ENCODE peak calls at places on chromosomes 16 and 17, in five cellular contexts. F is uterus, S is testis, U is stomach, J is OCI-LY7. B is an unnamed sample. For H3K4me1, the result is how much of the 10 kb centered on the place peaks cover.

GRCh38 chr17:15382866-15383265 is 41.5 kb upstream of the TEKT3 start:
- DNase-seq in F (no peak), S (no peak), U (no peak), J (no peak), B (no peak)

GRCh38 chr16:54171855-54172537 is 114.6 kb downstream of the IRX3 start:
- DNase-seq in F (no peak), S (no peak), U (no peak), J (no peak), B (no peak)

GRCh38 chr17:81563861-81564586 is 11.9 kb upstream of the FAAP100 start:
- DNase-seq in F (no peak), S (no peak), U (no peak), J (no peak), B (no peak)

GRCh38 chr17:63939401-63939800 is 7.3 kb upstream of the CD79B start:
- DNase-seq in F (no peak), S (no peak), U (no peak), J (no peak), B (no peak)

GRCh38 chr16:86751081-86752030 is 173.0 kb downstream of the FOXL1 start:
- DNase-seq in F (no peak), S (no peak), U (no peak), J (no peak), B (peak)

GRCh38 chr17:35804658-35805192 is 4.6 kb upstream of the TAF15 start:
- DNase-seq in F (no peak), S (peak), U (peak), J (peak), B (no peak)

GRCh38 chr17:44919411-44919810 is 4.1 kb upstream of the GFAP start:
- DNase-seq in F (no peak), S (no peak), U (no peak), J (no peak), B (no peak)

GRCh38 chr17:43353364-43353763 is 45.4 kb upstream of the ARL4D start:
- DNase-seq in F (no peak), S (no peak), U (no peak), J (no peak), B (no peak)

GRCh38 chr16:4909825-4910224 is 27.1 kb downstream of the PPL start:
- DNase-seq in F (no peak), S (no peak), U (no peak), J (no peak), B (no peak)

GRCh38 chr16:77971306-77972131 is 50.8 kb upstream of the CLEC3A start:
- DNase-seq in F (peak), S (peak), U (peak), J (peak), B (peak)

GRCh38 chr16:31402687-31403086 is 9.6 kb downstream of the ITGAD start:
- DNase-seq in F (no peak), S (no peak), U (no peak), J (no peak), B (no peak)

GRCh38 chr16:87366288-87366687 is 17.3 kb downstream of the FBXO31 start:
- DNase-seq in F (no peak), S (no peak), U (peak), J (no peak), B (no peak)

GRCh38 chr16:5709889-5710288 is 612.3 kb upstream of the EEF2KMT start:
- DNase-seq in F (no peak), S (no peak), U (no peak), J (no peak), B (no peak)

GRCh38 chr16:55467898-55468297 is 11.1 kb upstream of the MMP2 start:
- DNase-seq in F (no peak), S (no peak), U (no peak), J (no peak), B (no peak)

GRCh38 chr16:47416869-47417268 is 44.0 kb downstream of the ITFG1 start:
- DNase-seq in F (no peak), S (no peak), U (no peak), J (no peak), B (no peak)

GRCh38 chr17:27927781-27928180 is 34.6 kb upstream of the LYRM9 start:
- DNase-seq in F (no peak), S (no peak), U (no peak), J (no peak), B (no peak)

GRCh38 chr16:12557808-12558207 is 245.9 kb downstream of the CPPED1 start:
- DNase-seq in F (no peak), S (no peak), U (no peak), J (peak), B (no peak)

GRCh38 chr17:311119-311848 is 41.3 kb downstream of the RPH3AL start:
- DNase-seq in F (no peak), S (no peak), U (no peak), J (no peak), B (peak)

GRCh38 chr17:20944014-20944905 is 98.6 kb downstream of the USP22 start:
- DNase-seq in F (no peak), S (no peak), U (peak), J (peak), B (no peak)

GRCh38 chr16:56191807-56192643 is 736 bp downstream of the GNAO1 start:
- DNase-seq in F (no peak), S (no peak), U (no peak), J (no peak), B (no peak)

GRCh38 chr17:79949646-79950292 is 85.9 kb downstream of the TBC1D16 start:
- DNase-seq in F (peak), S (peak), U (no peak), J (no peak), B (peak)

GRCh38 chr17:76511562-76512365 is 10.5 kb upstream of the RHBDF2 start:
- DNase-seq in F (no peak), S (no peak), U (no peak), J (no peak), B (no peak)

GRCh38 chr17:48084932-48085331 is 16.3 kb downstream of the CBX1 start:
- DNase-seq in F (no peak), S (no peak), U (no peak), J (no peak), B (no peak)

GRCh38 chr16:68401871-68402747 is 46.2 kb downstream of the SMPD3 start:
- DNase-seq in F (no peak), S (no peak), U (no peak), J (no peak), B (no peak)

GRCh38 chr17:81432873-81433451 is 37.7 kb downstream of the BAHCC1 start:
- DNase-seq in F (no peak), S (no peak), U (peak), J (no peak), B (no peak)

GRCh38 chr17:78147315-78147998 is 1.3 kb downstream of the C17orf99 start:
- DNase-seq in F (no peak), S (no peak), U (peak), J (peak), B (no peak)

GRCh38 chr16:70740919-70741778 is 55.3 kb upstream of the MTSS2 start:
- DNase-seq in F (peak), S (no peak), U (no peak), J (no peak), B (no peak)

GRCh38 chr16:85166699-85167588 is 54.7 kb upstream of the CIBAR2 start:
- DNase-seq in F (no peak), S (no peak), U (no peak), J (no peak), B (no peak)
- H3K4me1 ChIP-seq in F (under half), S (under half), U (under half), J (under half), B (under half)

GRCh38 chr16:66325977-66326376 is 40.5 kb upstream of the CDH5 start:
- DNase-seq in F (no peak), S (no peak), U (no peak), J (no peak), B (no peak)

GRCh38 chr16:66326995-66327513 is 39.4 kb upstream of the CDH5 start:
- DNase-seq in F (no peak), S (no peak), U (no peak), J (no peak), B (no peak)

GRCh38 chr16:66328282-66328681 is 38.2 kb upstream of the CDH5 start:
- DNase-seq in F (no peak), S (no peak), U (no peak), J (no peak), B (no peak)

GRCh38 chr16:66322174-66322573 is 44.3 kb upstream of the CDH5 start:
- DNase-seq in F (no peak), S (no peak), U (no peak), J (no peak), B (no peak)

DNA sequence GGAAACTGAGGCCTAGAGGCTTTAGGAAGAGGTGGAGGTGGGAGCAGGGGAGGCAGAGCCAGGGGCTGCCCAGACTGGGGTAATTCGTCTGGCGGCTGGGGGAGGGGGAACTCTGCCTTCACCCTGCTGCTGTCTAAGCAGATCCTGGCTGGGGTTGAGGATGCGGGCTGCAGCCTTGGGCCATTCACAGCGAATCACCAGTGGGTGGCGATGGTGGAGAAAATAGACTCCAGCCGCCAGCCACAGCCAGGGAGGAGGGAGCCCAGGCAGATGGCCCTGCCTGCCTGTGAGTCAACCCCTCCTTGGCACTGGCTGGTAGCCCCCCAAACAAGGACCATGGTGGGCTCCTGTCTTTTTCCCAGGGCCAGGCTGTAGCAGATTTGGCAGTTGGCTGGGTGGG is 41.7 kb upstream of the CDH5 start:
- DNase-seq in F (no peak), S (no peak), U (no peak), J (peak), B (no peak)
- TF ChIP-seq CTCF in F (no peak), S (no peak), U (no peak), J (peak), B (peak)

GRCh38 chr16:85372627-85373372 is 240.3 kb upstream of the GSE1 start:
- DNase-seq in F (no peak), S (no peak), U (peak), J (no peak), B (no peak)

GRCh38 chr16:85375282-85375681 is 237.8 kb upstream of the GSE1 start:
- DNase-seq in F (no peak), S (no peak), U (no peak), J (no peak), B (no peak)

GRCh38 chr16:85374571-85374872 is 238.6 kb upstream of the GSE1 start:
- DNase-seq in F (no peak), S (no peak), U (no peak), J (no peak), B (no peak)

GRCh38 chr16:85371948-85372347 is 241.2 kb upstream of the GSE1 start:
- DNase-seq in F (no peak), S (no peak), U (no peak), J (no peak), B (no peak)

GRCh38 chr16:85373741-85374570 is 239.2 kb upstream of the GSE1 start:
- DNase-seq in F (no peak), S (no peak), U (no peak), J (no peak), B (no peak)
- H3K4me1 ChIP-seq in F (under half), S (half or more), U (half or more), J (under half), B (under half)

GRCh38 chr17:72644481-72644880 is 448.0 kb downstream of the SLC39A11 start:
- DNase-seq in F (no peak), S (no peak), U (no peak), J (no peak), B (no peak)

GRCh38 chr17:72651988-72652387 is 440.5 kb downstream of the SLC39A11 start:
- DNase-seq in F (no peak), S (no peak), U (no peak), J (peak), B (no peak)

GRCh38 chr17:72646176-72646575 is 446.3 kb downstream of the SLC39A11 start:
- DNase-seq in F (no peak), S (no peak), U (no peak), J (no peak), B (no peak)

GRCh38 chr17:72643575-72644216 is 448.8 kb downstream of the SLC39A11 start:
- DNase-seq in F (no peak), S (no peak), U (no peak), J (no peak), B (no peak)

GRCh38 chr17:72648702-72649101 is 443.8 kb downstream of the SLC39A11 start:
- DNase-seq in F (no peak), S (no peak), U (no peak), J (no peak), B (no peak)
- TF ChIP-seq CTCF in F (no peak), S (no peak), U (no peak), J (no peak), B (no peak)

DNA sequence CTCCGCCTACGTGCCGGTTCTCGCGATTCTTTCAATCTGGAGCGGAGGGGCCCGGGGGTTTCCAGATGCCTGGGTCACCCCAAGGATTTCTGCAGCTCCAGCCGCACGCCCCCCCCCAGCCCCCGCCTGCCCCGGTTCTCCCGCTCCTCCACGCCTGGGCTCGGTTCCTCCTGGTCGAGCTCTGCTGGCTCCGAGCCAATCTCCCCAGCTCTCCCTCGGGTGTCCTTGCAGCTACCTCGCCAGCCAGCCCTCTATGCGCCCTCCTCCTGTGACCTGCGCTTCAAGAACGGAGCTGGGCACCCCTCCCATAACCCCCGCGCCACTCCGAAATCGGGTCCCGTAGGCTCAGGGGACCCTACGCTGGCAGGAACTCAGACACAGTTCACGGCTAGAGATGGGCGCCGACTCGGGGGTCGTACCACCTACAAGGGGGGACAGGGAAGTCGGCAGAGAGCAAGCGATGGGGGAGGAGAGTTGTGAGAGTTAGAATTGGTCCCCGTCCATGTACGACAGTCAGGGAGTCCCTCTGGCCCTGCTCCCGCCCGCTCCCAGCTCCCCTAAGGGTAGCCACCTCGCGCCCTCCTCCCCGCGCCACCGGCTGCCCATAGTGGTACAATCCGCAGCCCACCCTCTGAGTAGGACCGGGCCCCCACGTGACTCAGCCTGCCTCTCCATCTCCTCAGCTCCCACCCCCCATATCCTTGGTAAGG is 956 bp downstream of the FGF11 start:
- DNase-seq in F (peak), S (peak), U (peak), J (peak), B (peak)
- H3K4me1 ChIP-seq in F (under half), S (under half), U (under half), J (under half), B (under half)

GRCh38 chr16:8855051-8855786 is 13.6 kb downstream of the CARHSP1 start:
- DNase-seq in F (no peak), S (no peak), U (no peak), J (no peak), B (peak)
- TF ChIP-seq CTCF in F (no peak), S (no peak), U (no peak), J (peak), B (no peak)

GRCh38 chr17:19650826-19651225 is 2.3 kb downstream of the ALDH3A2 start:
- DNase-seq in F (no peak), S (no peak), U (no peak), J (no peak), B (no peak)

GRCh38 chr17:19646788-19647696 is 1.5 kb upstream of the ALDH3A2 start:
- DNase-seq in F (no peak), S (no peak), U (no peak), J (no peak), B (no peak)

GRCh38 chr17:19648475-19649406 is at the start of gene ALDH3A2:
- DNase-seq in F (peak), S (peak), U (peak), J (peak), B (peak)

GRCh38 chr17:19645608-19646250 is 2.8 kb upstream of the ALDH3A2 start:
- DNase-seq in F (peak), S (peak), U (no peak), J (peak), B (no peak)

DNA sequence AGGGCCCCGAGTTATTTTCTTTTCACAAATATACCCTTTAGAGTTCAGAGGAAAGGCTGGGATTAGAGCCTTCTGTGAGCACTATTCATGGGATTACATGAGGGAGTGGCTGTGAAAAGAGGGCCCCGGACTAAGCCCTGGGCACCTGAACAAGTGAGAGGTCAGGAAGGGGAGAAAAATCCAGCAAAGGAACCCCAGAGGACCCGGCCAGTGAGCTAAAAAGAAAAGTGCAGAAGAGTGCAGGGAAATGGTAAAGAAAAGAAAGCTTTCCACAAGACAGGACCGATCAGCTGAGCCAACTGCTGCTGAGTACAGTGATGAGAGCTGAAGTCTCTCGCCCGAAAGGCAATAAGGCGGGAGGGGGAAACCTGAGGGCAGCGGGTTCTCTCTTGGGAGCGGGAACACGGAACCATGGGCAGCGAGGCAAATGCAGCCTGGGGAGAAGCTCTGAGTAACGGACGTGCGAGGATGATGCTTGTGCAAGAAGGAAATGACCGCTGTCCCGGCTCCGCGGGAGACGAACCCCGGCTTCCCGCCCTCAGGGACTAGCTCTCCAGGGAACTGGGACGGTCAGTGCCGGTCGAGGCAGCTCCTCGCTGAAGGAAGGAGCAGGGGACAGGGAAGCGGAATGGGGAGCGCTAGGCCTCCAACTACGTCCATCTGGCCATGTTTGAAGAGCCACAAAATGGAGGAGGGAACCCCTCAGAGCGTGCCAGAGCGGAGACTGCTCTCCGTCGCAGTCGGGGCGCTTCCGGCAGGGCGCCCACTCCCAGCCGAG is 665 bp upstream of the ALDH3A2 start:
- DNase-seq in F (peak), S (peak), U (peak), J (peak), B (peak)
- H3K4me1 ChIP-seq in F (under half), S (under half), U (half or more), J (under half), B (under half)

GRCh38 chr17:49915670-49916069 is 53.3 kb upstream of the DLX4 start:
- DNase-seq in F (no peak), S (no peak), U (no peak), J (no peak), B (no peak)

GRCh38 chr17:49915260-49915659 is 53.7 kb upstream of the DLX4 start:
- DNase-seq in F (no peak), S (no peak), U (no peak), J (no peak), B (no peak)

GRCh38 chr17:49914664-49915063 is 54.3 kb upstream of the DLX4 start:
- DNase-seq in F (no peak), S (no peak), U (no peak), J (no peak), B (no peak)

GRCh38 chr17:49913226-49914095 is 55.5 kb upstream of the DLX4 start:
- DNase-seq in F (no peak), S (no peak), U (no peak), J (no peak), B (no peak)

GRCh38 chr17:49914096-49914490 is 54.9 kb upstream of the DLX4 start:
- DNase-seq in F (no peak), S (no peak), U (no peak), J (no peak), B (no peak)
- TF ChIP-seq CTCF in F (no peak), S (no peak), U (no peak), J (no peak), B (no peak)

GRCh38 chr16:67166883-67167168 is 2.3 kb downstream of the HSF4 start:
- DNase-seq in F (no peak), S (no peak), U (no peak), J (no peak), B (no peak)
- H3K4me1 ChIP-seq in F (under half), S (under half), U (half or more), J (under half), B (under half)

GRCh38 chr16:85612801-85613608 is at the start of gene GSE1:
- DNase-seq in F (peak), S (peak), U (peak), J (peak), B (peak)
- TF ChIP-seq CTCF in F (no peak), S (no peak), U (no peak), J (no peak), B (no peak)